ENCODE peak calls at places on chromosomes 4 and X, in five cellular contexts. One of them, this sample, is unnamed. For H3K4me1, the result is how much of the 10 kb centered on the place peaks cover.

GRCh38 chrX:150848914-150849365 is 49.5 kb downstream of the CD99L2 start:
- DNase-seq in colonic mucosa: peak
- DNase-seq in PC-9: peak
- DNase-seq in thoracic aorta: no peak
- DNase-seq in lung: peak
- DNase-seq in this sample: no peak

GRCh38 chr4:174136013-174136412 is 147.5 kb downstream of the FBXO8 start:
- DNase-seq in colonic mucosa: no peak
- DNase-seq in PC-9: no peak
- DNase-seq in thoracic aorta: no peak
- DNase-seq in lung: no peak
- DNase-seq in this sample: no peak

GRCh38 chrX:21509912-21510311 is 135.7 kb downstream of the CNKSR2 start:
- DNase-seq in colonic mucosa: no peak
- DNase-seq in PC-9: no peak
- DNase-seq in thoracic aorta: no peak
- DNase-seq in lung: no peak
- DNase-seq in this sample: no peak

GRCh38 chrX:12225073-12225472 is 86.8 kb downstream of the FRMPD4 start:
- DNase-seq in colonic mucosa: no peak
- DNase-seq in PC-9: no peak
- DNase-seq in thoracic aorta: no peak
- DNase-seq in lung: no peak
- DNase-seq in this sample: no peak

GRCh38 chrX:10177620-10178019 is 20.8 kb downstream of the CLCN4 start:
- DNase-seq in colonic mucosa: no peak
- DNase-seq in PC-9: no peak
- DNase-seq in thoracic aorta: no peak
- DNase-seq in lung: no peak
- DNase-seq in this sample: no peak

GRCh38 chr4:139734201-139734874 is 68.7 kb downstream of the MGST2 start:
- DNase-seq in colonic mucosa: no peak
- DNase-seq in PC-9: no peak
- DNase-seq in thoracic aorta: no peak
- DNase-seq in lung: no peak
- DNase-seq in this sample: no peak

GRCh38 chr4:26105815-26106699 is 192.0 kb downstream of the SMIM20 start:
- DNase-seq in colonic mucosa: no peak
- DNase-seq in PC-9: no peak
- DNase-seq in thoracic aorta: no peak
- DNase-seq in lung: no peak
- DNase-seq in this sample: no peak

GRCh38 chrX:39627257-39627656 is 470.5 kb downstream of the BCOR start:
- DNase-seq in colonic mucosa: no peak
- DNase-seq in PC-9: no peak
- DNase-seq in thoracic aorta: no peak
- DNase-seq in lung: no peak
- DNase-seq in this sample: no peak

GRCh38 chrX:40109288-40110008 is 11.7 kb upstream of the BCOR start:
- DNase-seq in colonic mucosa: peak
- DNase-seq in PC-9: no peak
- DNase-seq in thoracic aorta: no peak
- DNase-seq in lung: no peak
- DNase-seq in this sample: no peak

GRCh38 chr4:128191115-128191897 is 96.3 kb downstream of the PGRMC2 start:
- DNase-seq in colonic mucosa: peak
- DNase-seq in PC-9: peak
- DNase-seq in thoracic aorta: no peak
- DNase-seq in lung: peak
- DNase-seq in this sample: no peak

GRCh38 chr4:110624016-110624770 is 1.3 kb upstream of the PITX2 start:
- DNase-seq in colonic mucosa: no peak
- DNase-seq in PC-9: no peak
- DNase-seq in thoracic aorta: no peak
- DNase-seq in lung: no peak
- DNase-seq in this sample: no peak

GRCh38 chr4:153538408-153539057 is 72.4 kb downstream of the TMEM131L start:
- DNase-seq in colonic mucosa: no peak
- DNase-seq in PC-9: no peak
- DNase-seq in thoracic aorta: no peak
- DNase-seq in lung: no peak
- DNase-seq in this sample: no peak

GRCh38 chr4:163525982-163526381 is 31.5 kb downstream of the TMA16 start:
- DNase-seq in colonic mucosa: no peak
- DNase-seq in PC-9: no peak
- DNase-seq in thoracic aorta: no peak
- DNase-seq in lung: no peak
- DNase-seq in this sample: no peak

GRCh38 chr4:88187766-88188165 is 29.3 kb upstream of the ABCG2 start:
- DNase-seq in colonic mucosa: no peak
- DNase-seq in PC-9: no peak
- DNase-seq in thoracic aorta: no peak
- DNase-seq in lung: no peak
- DNase-seq in this sample: no peak

GRCh38 chr4:38678078-38678477 is 14.1 kb downstream of the KLF3 start:
- DNase-seq in colonic mucosa: no peak
- DNase-seq in PC-9: no peak
- DNase-seq in thoracic aorta: no peak
- DNase-seq in lung: no peak
- DNase-seq in this sample: no peak

GRCh38 chr4:100106982-100107381 is 83.3 kb downstream of the DDIT4L start:
- DNase-seq in colonic mucosa: no peak
- DNase-seq in PC-9: no peak
- DNase-seq in thoracic aorta: no peak
- DNase-seq in lung: no peak
- DNase-seq in this sample: no peak

GRCh38 chr4:120965938-120966337 is 43.4 kb upstream of the PRDM5 start:
- DNase-seq in colonic mucosa: no peak
- DNase-seq in PC-9: no peak
- DNase-seq in thoracic aorta: no peak
- DNase-seq in lung: no peak
- DNase-seq in this sample: no peak

GRCh38 chrX:153880440-153880815 is 5.5 kb downstream of the L1CAM start:
- DNase-seq in colonic mucosa: no peak
- DNase-seq in PC-9: no peak
- DNase-seq in thoracic aorta: no peak
- DNase-seq in lung: no peak
- DNase-seq in this sample: no peak

GRCh38 chr4:184347251-184348239 is 126.8 kb downstream of the IRF2 start:
- DNase-seq in colonic mucosa: peak
- DNase-seq in PC-9: peak
- DNase-seq in thoracic aorta: no peak
- DNase-seq in lung: peak
- DNase-seq in this sample: no peak

GRCh38 chr4:176259330-176260090 is 9.5 kb downstream of the ASB5 start:
- DNase-seq in colonic mucosa: no peak
- DNase-seq in PC-9: peak
- DNase-seq in thoracic aorta: no peak
- DNase-seq in lung: no peak
- DNase-seq in this sample: no peak

GRCh38 chr4:25969374-25969773 is 55.4 kb downstream of the SMIM20 start:
- DNase-seq in colonic mucosa: no peak
- DNase-seq in PC-9: no peak
- DNase-seq in thoracic aorta: no peak
- DNase-seq in lung: no peak
- DNase-seq in this sample: no peak

GRCh38 chr4:25578431-25578830 is 77.2 kb upstream of the SLC34A2 start:
- DNase-seq in colonic mucosa: no peak
- DNase-seq in PC-9: no peak
- DNase-seq in thoracic aorta: no peak
- DNase-seq in lung: no peak
- DNase-seq in this sample: no peak

GRCh38 chrX:131747173-131747572 is 203.3 kb downstream of the OR13H1 start:
- DNase-seq in colonic mucosa: peak
- DNase-seq in PC-9: no peak
- DNase-seq in thoracic aorta: no peak
- DNase-seq in lung: peak
- DNase-seq in this sample: no peak

GRCh38 chr4:106522839-106523238 is 154.3 kb upstream of the GIMD1 start:
- DNase-seq in colonic mucosa: no peak
- DNase-seq in PC-9: no peak
- DNase-seq in thoracic aorta: no peak
- DNase-seq in lung: no peak
- DNase-seq in this sample: no peak

GRCh38 chrX:17584248-17584681 is 153.0 kb upstream of the SCML1 start:
- DNase-seq in colonic mucosa: no peak
- DNase-seq in PC-9: peak
- DNase-seq in thoracic aorta: no peak
- DNase-seq in lung: no peak
- DNase-seq in this sample: no peak

GRCh38 chr4:152390216-152390615 is 145.7 kb downstream of the FBXW7 start:
- DNase-seq in colonic mucosa: no peak
- DNase-seq in PC-9: no peak
- DNase-seq in thoracic aorta: no peak
- DNase-seq in lung: no peak
- DNase-seq in this sample: no peak

GRCh38 chrX:134774190-134775048 is 116.1 kb upstream of the PLAC1 start:
- DNase-seq in colonic mucosa: no peak
- DNase-seq in PC-9: no peak
- DNase-seq in thoracic aorta: no peak
- DNase-seq in lung: no peak
- DNase-seq in this sample: no peak

GRCh38 chrX:44874481-44875184 is 1.6 kb downstream of the KDM6A start:
- DNase-seq in colonic mucosa: peak
- DNase-seq in PC-9: peak
- DNase-seq in thoracic aorta: no peak
- DNase-seq in lung: peak
- DNase-seq in this sample: no peak

GRCh38 chrX:98795636-98796035 is 1614.4 kb downstream of the PCDH19 start:
- DNase-seq in colonic mucosa: no peak
- DNase-seq in PC-9: no peak
- DNase-seq in thoracic aorta: no peak
- DNase-seq in lung: no peak
- DNase-seq in this sample: no peak

GRCh38 chrX:35499071-35499862 is 298.9 kb upstream of the MAGEB16 start:
- DNase-seq in colonic mucosa: no peak
- DNase-seq in PC-9: no peak
- DNase-seq in thoracic aorta: no peak
- DNase-seq in lung: no peak
- DNase-seq in this sample: no peak

GRCh38 chr4:7335363-7336066 is 99.2 kb downstream of the PSAPL1 start:
- DNase-seq in colonic mucosa: peak
- DNase-seq in PC-9: peak
- DNase-seq in thoracic aorta: no peak
- DNase-seq in lung: peak
- DNase-seq in this sample: no peak

GRCh38 chrX:68304602-68305001 is 128.7 kb downstream of the OPHN1 start:
- DNase-seq in colonic mucosa: no peak
- DNase-seq in PC-9: no peak
- DNase-seq in thoracic aorta: no peak
- DNase-seq in lung: no peak
- DNase-seq in this sample: no peak
- TF ChIP-seq CTCF in colonic mucosa: no peak
- TF ChIP-seq CTCF in PC-9: no peak
- TF ChIP-seq CTCF in thoracic aorta: no peak
- TF ChIP-seq CTCF in lung: no peak
- TF ChIP-seq CTCF in this sample: no peak

GRCh38 chr4:150769845-150770244 is 187.9 kb downstream of the MAB21L2 start:
- DNase-seq in colonic mucosa: no peak
- DNase-seq in PC-9: no peak
- DNase-seq in thoracic aorta: no peak
- DNase-seq in lung: no peak
- DNase-seq in this sample: no peak

GRCh38 chr4:150771374-150771773 is 189.4 kb downstream of the MAB21L2 start:
- DNase-seq in colonic mucosa: no peak
- DNase-seq in PC-9: no peak
- DNase-seq in thoracic aorta: no peak
- DNase-seq in lung: no peak
- DNase-seq in this sample: no peak

GRCh38 chr4:150768492-150768891 is 186.5 kb downstream of the MAB21L2 start:
- DNase-seq in colonic mucosa: no peak
- DNase-seq in PC-9: no peak
- DNase-seq in thoracic aorta: no peak
- DNase-seq in lung: no peak
- DNase-seq in this sample: no peak

GRCh38 chr4:150773032-150773431 is 191.1 kb downstream of the MAB21L2 start:
- DNase-seq in colonic mucosa: no peak
- DNase-seq in PC-9: no peak
- DNase-seq in thoracic aorta: no peak
- DNase-seq in lung: no peak
- DNase-seq in this sample: no peak

DNA sequence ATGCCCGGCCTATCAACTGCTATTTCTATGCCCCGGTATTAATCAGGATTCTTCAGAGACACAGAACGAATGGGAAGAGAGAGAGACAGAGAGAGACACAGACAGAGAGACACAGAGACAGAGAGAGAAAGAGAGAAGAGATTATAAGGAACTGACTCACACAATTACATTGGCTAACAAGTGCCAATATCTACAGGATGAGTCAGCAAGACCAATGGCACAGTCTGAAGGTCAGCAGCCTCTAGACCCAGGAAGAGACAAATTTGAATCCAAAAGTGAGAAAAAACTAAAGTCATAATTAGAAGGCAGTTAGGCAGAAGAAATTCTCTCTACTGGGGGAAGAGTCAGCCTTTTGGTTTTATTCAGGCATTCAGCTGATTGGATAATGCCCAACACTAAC is 187.3 kb downstream of the MAB21L2 start:
- DNase-seq in colonic mucosa: no peak
- DNase-seq in PC-9: peak
- DNase-seq in thoracic aorta: no peak
- DNase-seq in lung: no peak
- DNase-seq in this sample: no peak
- H3K27ac ChIP-seq in colonic mucosa: no peak
- H3K27ac ChIP-seq in PC-9: peak
- H3K27ac ChIP-seq in thoracic aorta: no peak
- H3K27ac ChIP-seq in lung: no peak
- H3K27ac ChIP-seq in this sample: no peak

DNA sequence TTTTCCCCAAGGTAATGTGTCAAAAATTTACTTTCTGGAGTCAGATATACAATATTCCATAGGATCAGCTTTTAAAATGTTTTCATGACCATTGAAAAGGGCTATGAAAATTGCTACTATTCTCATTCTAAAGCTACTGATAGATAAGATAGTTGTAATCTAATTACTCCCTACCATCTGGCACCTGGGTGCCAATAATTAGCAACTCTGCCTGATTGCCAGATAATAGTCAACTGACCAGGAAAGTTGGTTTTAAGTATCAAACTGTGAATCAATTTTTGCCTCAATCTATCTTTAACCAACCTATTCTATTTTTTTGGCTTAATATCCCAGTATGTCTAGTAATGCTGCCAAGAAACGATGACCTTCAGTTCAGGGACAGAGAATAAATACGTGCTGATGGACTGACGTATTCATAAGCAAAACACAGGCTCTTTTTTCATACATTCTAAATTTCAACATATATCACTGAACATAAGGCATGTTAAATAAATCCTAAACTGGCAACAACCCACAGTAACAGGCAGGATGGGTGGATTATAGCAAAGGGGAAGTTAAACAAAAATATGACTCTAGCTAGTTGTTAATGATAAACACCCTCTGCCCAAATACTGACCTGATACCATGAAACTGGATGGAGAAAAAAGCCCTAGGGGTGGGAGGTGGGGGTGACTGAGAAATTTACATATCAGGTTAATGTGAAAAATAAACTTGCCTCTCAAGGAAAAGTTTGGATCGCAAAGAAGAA is 18.2 kb downstream of the SH3RF1 start:
- DNase-seq in colonic mucosa: no peak
- DNase-seq in PC-9: no peak
- DNase-seq in thoracic aorta: no peak
- DNase-seq in lung: no peak
- DNase-seq in this sample: no peak
- H3K4me1 ChIP-seq in colonic mucosa: under half
- H3K4me1 ChIP-seq in PC-9: half or more
- H3K4me1 ChIP-seq in thoracic aorta: under half
- H3K4me1 ChIP-seq in lung: under half
- H3K4me1 ChIP-seq in this sample: under half

GRCh38 chr4:137495578-137495977 is 36.7 kb downstream of the PCDH18 start:
- DNase-seq in colonic mucosa: no peak
- DNase-seq in PC-9: no peak
- DNase-seq in thoracic aorta: no peak
- DNase-seq in lung: no peak
- DNase-seq in this sample: no peak
- TF ChIP-seq CTCF in colonic mucosa: no peak
- TF ChIP-seq CTCF in PC-9: no peak
- TF ChIP-seq CTCF in thoracic aorta: no peak
- TF ChIP-seq CTCF in lung: no peak
- TF ChIP-seq CTCF in this sample: no peak